ENCODE peak calls at places on chromosome 13, in ten cellular contexts. J is mucosa of descending colon, D is GM12865, B is body of pancreas, G is cardiac muscle cell, U is colonic mucosa, Q is upper lobe of right lung, T is tibial nerve, X is choroid plexus epithelial cell, C is fibroblast of lung. Y is an unnamed sample.

GRCh38 chr13:94776300-94776699 is 64.0 kb upstream of the SOX21 start:
- DNase-seq in J (no peak), D (no peak), B (no peak), G (no peak), U (no peak), Q (no peak), T (no peak), X (no peak), C (no peak), Y (no peak)

GRCh38 chr13:21078501-21078900 is 17.1 kb upstream of the LATS2 start:
- DNase-seq in J (no peak), D (no peak), B (no peak), G (no peak), U (no peak), Q (no peak), T (no peak), X (no peak), C (no peak), Y (no peak)

GRCh38 chr13:114268344-114269280 is 12.8 kb upstream of the UPF3A start:
- DNase-seq in J (no peak), D (peak), B (no peak), G (no peak), U (no peak), Q (no peak), T (no peak), X (no peak), C (peak), Y (no peak)

GRCh38 chr13:69108486-69108885 is 999.1 kb upstream of the ATXN8OS start:
- DNase-seq in J (no peak), D (no peak), B (no peak), G (no peak), U (no peak), Q (no peak), T (no peak), X (no peak), C (no peak), Y (no peak)

GRCh38 chr13:85347251-85347650 is 452.0 kb downstream of the SLITRK6 start:
- DNase-seq in J (no peak), D (no peak), B (no peak), G (no peak), U (no peak), Q (no peak), T (no peak), X (peak), C (peak), Y (no peak)

GRCh38 chr13:110116072-110116487 is 190.9 kb downstream of the COL4A1 start:
- DNase-seq in J (no peak), D (peak), B (peak), G (peak), U (peak), Q (peak), T (peak), X (peak), C (no peak), Y (peak)

GRCh38 chr13:33218426-33218825 is 67.1 kb downstream of the STARD13 start:
- DNase-seq in J (no peak), D (no peak), B (no peak), G (no peak), U (no peak), Q (no peak), T (no peak), X (no peak), C (no peak), Y (no peak)

GRCh38 chr13:50917572-50917971 is 8.0 kb downstream of the RNASEH2B start:
- DNase-seq in J (no peak), D (no peak), B (no peak), G (peak), U (no peak), Q (no peak), T (no peak), X (no peak), C (no peak), Y (no peak)

GRCh38 chr13:109331898-109332297 is 454.5 kb downstream of the IRS2 start:
- DNase-seq in J (no peak), D (no peak), B (no peak), G (no peak), U (no peak), Q (no peak), T (no peak), X (peak), C (peak), Y (peak)

GRCh38 chr13:85653681-85654080 is 145.5 kb downstream of the SLITRK6 start:
- DNase-seq in J (no peak), D (no peak), B (no peak), G (no peak), U (no peak), Q (no peak), T (no peak), X (no peak), C (no peak), Y (no peak)

GRCh38 chr13:44309771-44310767 is 63.6 kb upstream of the SERP2 start:
- DNase-seq in J (peak), D (no peak), B (no peak), G (peak), U (peak), Q (no peak), T (no peak), X (no peak), C (peak), Y (peak)

GRCh38 chr13:111204438-111205177 is 89.5 kb downstream of the ARHGEF7 start:
- DNase-seq in J (no peak), D (no peak), B (peak), G (no peak), U (no peak), Q (peak), T (peak), X (peak), C (peak), Y (peak)

GRCh38 chr13:41588899-41589298 is 131.5 kb downstream of the RGCC start:
- DNase-seq in J (no peak), D (no peak), B (no peak), G (no peak), U (no peak), Q (no peak), T (no peak), X (peak), C (peak), Y (peak)

GRCh38 chr13:65990684-65991083 is 1239.5 kb downstream of the PCDH9 start:
- DNase-seq in J (no peak), D (no peak), B (no peak), G (no peak), U (no peak), Q (no peak), T (no peak), X (no peak), C (no peak), Y (no peak)

GRCh38 chr13:51764184-51765141 is 39.5 kb downstream of the DHRS12 start:
- DNase-seq in J (peak), D (peak), B (peak), G (peak), U (peak), Q (no peak), T (peak), X (peak), C (peak), Y (peak)

GRCh38 chr13:65653548-65654078 is 1576.5 kb downstream of the PCDH9 start:
- DNase-seq in J (no peak), D (no peak), B (no peak), G (no peak), U (no peak), Q (no peak), T (no peak), X (no peak), C (no peak), Y (no peak)

GRCh38 chr13:20993661-20994440 is 67.5 kb downstream of the LATS2 start:
- DNase-seq in J (no peak), D (no peak), B (no peak), G (no peak), U (no peak), Q (no peak), T (no peak), X (peak), C (peak), Y (peak)

GRCh38 chr13:101892296-101892695 is 439.8 kb downstream of the ITGBL1 start:
- DNase-seq in J (no peak), D (no peak), B (no peak), G (no peak), U (no peak), Q (no peak), T (no peak), X (no peak), C (peak), Y (no peak)

GRCh38 chr13:93249259-93249917 is 22.8 kb downstream of the GPC6 start:
- DNase-seq in J (no peak), D (no peak), B (no peak), G (no peak), U (no peak), Q (no peak), T (no peak), X (peak), C (peak), Y (peak)

GRCh38 chr13:48954086-48954485 is 21.6 kb upstream of the FNDC3A start:
- DNase-seq in J (no peak), D (no peak), B (no peak), G (no peak), U (no peak), Q (no peak), T (no peak), X (peak), C (peak), Y (peak)

GRCh38 chr13:25200783-25201182 is 28.7 kb upstream of the AMER2 start:
- DNase-seq in J (no peak), D (no peak), B (no peak), G (no peak), U (no peak), Q (no peak), T (no peak), X (peak), C (peak), Y (no peak)

GRCh38 chr13:109385161-109385560 is 401.2 kb downstream of the IRS2 start:
- DNase-seq in J (no peak), D (no peak), B (no peak), G (no peak), U (no peak), Q (no peak), T (no peak), X (peak), C (peak), Y (no peak)

GRCh38 chr13:111179908-111180756 is 65.0 kb downstream of the ARHGEF7 start:
- DNase-seq in J (no peak), D (no peak), B (no peak), G (no peak), U (no peak), Q (no peak), T (no peak), X (no peak), C (peak), Y (no peak)

GRCh38 chr13:34412817-34413365 is 529.2 kb upstream of the NBEA start:
- DNase-seq in J (no peak), D (no peak), B (no peak), G (no peak), U (no peak), Q (no peak), T (no peak), X (no peak), C (peak), Y (peak)

GRCh38 chr13:89212186-89212585 is 1541.0 kb downstream of the SLITRK5 start:
- DNase-seq in J (no peak), D (no peak), B (no peak), G (no peak), U (no peak), Q (no peak), T (no peak), X (no peak), C (no peak), Y (no peak)

GRCh38 chr13:68984688-68985319 is 1122.8 kb upstream of the ATXN8OS start:
- DNase-seq in J (peak), D (no peak), B (no peak), G (no peak), U (no peak), Q (no peak), T (no peak), X (no peak), C (no peak), Y (no peak)

GRCh38 chr13:110398564-110399507 is 91.8 kb downstream of the COL4A2 start:
- DNase-seq in J (no peak), D (no peak), B (no peak), G (peak), U (no peak), Q (no peak), T (no peak), X (peak), C (peak), Y (peak)

GRCh38 chr13:91313103-91313502 is 34.4 kb upstream of the MIR17HG start:
- DNase-seq in J (no peak), D (peak), B (no peak), G (peak), U (no peak), Q (no peak), T (peak), X (peak), C (peak), Y (peak)

GRCh38 chr13:112967666-112968379 is 1.2 kb upstream of the MCF2L start:
- DNase-seq in J (peak), D (no peak), B (no peak), G (no peak), U (no peak), Q (peak), T (no peak), X (no peak), C (no peak), Y (no peak)

GRCh38 chr13:37164635-37165034 is 59.2 kb upstream of the CSNK1A1L start:
- DNase-seq in J (no peak), D (no peak), B (no peak), G (no peak), U (no peak), Q (no peak), T (no peak), X (no peak), C (no peak), Y (no peak)

GRCh38 chr13:74575729-74576125 is 441.5 kb upstream of the KLF12 start:
- DNase-seq in J (peak), D (peak), B (peak), G (peak), U (peak), Q (peak), T (peak), X (peak), C (peak), Y (peak)

GRCh38 chr13:33262069-33262487 is 23.5 kb downstream of the STARD13 start:
- DNase-seq in J (peak), D (peak), B (no peak), G (no peak), U (peak), Q (no peak), T (no peak), X (no peak), C (peak), Y (peak)

GRCh38 chr13:93398167-93398566 is 171.6 kb downstream of the GPC6 start:
- DNase-seq in J (no peak), D (no peak), B (no peak), G (no peak), U (no peak), Q (no peak), T (no peak), X (peak), C (peak), Y (peak)

GRCh38 chr13:109381546-109382180 is 404.7 kb downstream of the IRS2 start:
- DNase-seq in J (no peak), D (no peak), B (no peak), G (no peak), U (no peak), Q (no peak), T (no peak), X (peak), C (peak), Y (peak)

GRCh38 chr13:67130444-67130843 is 99.7 kb downstream of the PCDH9 start:
- DNase-seq in J (no peak), D (no peak), B (no peak), G (no peak), U (no peak), Q (no peak), T (no peak), X (no peak), C (no peak), Y (no peak)

GRCh38 chr13:71290963-71291937 is 575.8 kb downstream of the DACH1 start:
- DNase-seq in J (no peak), D (peak), B (peak), G (no peak), U (no peak), Q (no peak), T (peak), X (peak), C (peak), Y (peak)
- H3K4me3 ChIP-seq in J (no peak), D (no peak), B (peak), G (no peak), U (peak), Q (peak), T (no peak), X (no peak), C (peak), Y (no peak)

DNA sequence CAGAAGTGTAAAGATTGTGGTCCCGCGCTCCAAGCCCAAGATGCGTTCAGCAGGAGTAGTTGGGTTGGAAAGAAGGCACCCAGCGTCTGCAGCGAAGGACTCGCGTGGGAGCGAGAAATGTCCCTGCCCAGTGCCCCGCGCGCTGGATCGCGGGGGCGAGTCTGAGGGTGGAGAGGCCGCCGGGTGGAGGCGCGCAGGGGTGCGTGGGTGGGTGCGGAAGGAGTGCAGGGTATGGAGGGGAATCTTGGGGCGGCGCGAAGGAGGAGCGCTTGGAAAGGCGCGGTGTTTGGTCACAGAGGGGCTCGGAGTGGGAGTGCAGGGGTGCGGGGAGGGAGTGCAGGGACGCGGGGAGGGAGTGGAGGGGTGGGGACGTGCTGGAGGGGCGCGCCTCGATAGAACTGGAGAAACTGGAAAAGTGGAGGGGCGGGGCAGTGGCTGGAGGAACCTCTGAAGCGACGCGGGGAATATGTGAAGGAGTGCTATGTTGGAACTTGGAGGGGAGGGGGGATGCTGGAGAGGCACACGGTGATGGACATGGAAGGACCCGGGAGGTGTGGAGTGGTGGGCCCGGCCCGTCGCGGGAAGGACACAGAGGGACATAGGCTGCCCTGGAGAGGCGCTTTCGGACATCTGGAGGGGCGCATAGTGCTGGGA is 21.1 kb upstream of the SGCG start:
- DNase-seq in J (no peak), D (no peak), B (no peak), G (no peak), U (no peak), Q (peak), T (no peak), X (no peak), C (no peak), Y (no peak)
- TF ChIP-seq CTCF in J (no peak), D (no peak), B (no peak), G (no peak), U (no peak), Q (no peak), T (no peak), X (no peak), C (no peak), Y (no peak)

GRCh38 chr13:47816835-47817234 is 184.2 kb downstream of the SUCLA2 start:
- DNase-seq in J (no peak), D (no peak), B (no peak), G (no peak), U (no peak), Q (no peak), T (no peak), X (no peak), C (no peak), Y (no peak)

GRCh38 chr13:47826481-47826880 is 174.6 kb downstream of the SUCLA2 start:
- DNase-seq in J (no peak), D (no peak), B (no peak), G (no peak), U (no peak), Q (no peak), T (no peak), X (peak), C (peak), Y (peak)

DNA sequence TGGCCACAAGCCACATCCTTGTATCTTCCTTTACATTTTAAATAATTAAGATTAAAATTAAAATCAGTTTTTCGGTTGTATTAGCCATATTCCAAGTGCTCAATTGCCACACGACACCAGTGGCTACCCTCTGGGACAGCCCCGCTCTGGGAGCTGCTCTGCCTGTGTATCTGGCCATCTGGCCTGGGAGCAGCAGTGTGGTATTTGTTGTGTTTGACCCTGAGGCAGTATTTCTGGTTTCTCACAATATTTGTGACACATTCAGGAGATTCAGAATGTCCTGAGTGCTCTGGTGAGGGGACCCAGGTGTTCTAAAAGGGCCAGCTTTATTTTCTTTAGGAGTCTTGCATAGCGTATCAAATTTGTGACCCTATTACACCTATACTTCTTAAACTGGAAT is 179.0 kb downstream of the SUCLA2 start:
- DNase-seq in J (no peak), D (no peak), B (no peak), G (no peak), U (no peak), Q (no peak), T (no peak), X (no peak), C (no peak), Y (no peak)
- H3K4me3 ChIP-seq in J (no peak), D (no peak), B (no peak), G (no peak), U (no peak), Q (no peak), T (no peak), X (no peak), C (no peak), Y (no peak)

DNA sequence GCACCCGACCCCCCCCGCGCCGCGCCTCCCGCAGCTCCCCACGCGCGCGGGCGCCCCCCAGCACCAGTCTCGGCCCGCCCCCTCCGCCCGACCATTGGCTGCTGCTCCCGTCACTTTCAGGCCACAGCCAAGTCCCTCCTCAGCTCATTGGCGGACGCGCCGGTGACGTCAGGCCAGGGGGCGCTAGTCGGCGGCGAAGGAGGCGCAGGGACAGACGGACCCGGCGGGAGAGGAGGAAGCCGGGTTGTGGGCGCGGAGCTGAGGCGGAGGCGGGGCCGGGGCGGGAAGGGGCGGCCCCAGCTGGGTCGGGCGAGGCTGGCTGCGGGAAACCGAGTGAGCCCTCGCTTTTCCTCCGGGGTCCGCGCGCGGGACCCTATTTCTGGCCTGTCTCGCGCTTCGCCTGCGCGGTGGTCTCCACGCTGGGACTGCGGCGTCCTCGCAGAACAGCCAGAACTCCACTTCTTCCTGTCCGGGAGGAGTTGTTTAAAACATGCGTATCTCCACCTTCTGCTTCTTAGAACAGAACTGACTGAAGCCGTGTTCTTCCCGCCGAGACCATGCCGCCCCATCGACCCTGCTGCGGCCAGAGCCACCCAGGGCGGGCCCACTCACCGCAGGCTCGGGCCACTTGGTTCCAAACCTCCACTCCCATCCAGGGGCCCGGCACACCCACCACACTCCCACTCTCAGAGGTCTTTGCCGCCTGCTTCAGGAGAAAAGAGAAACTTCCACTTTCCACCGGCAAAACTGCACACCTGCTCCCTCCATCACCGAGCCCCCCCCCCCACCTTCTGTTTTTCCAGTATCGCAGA is 459 bp upstream of the TMTC4 start:
- DNase-seq in J (peak), D (peak), B (peak), G (peak), U (peak), Q (peak), T (peak), X (peak), C (peak), Y (peak)
- TF ChIP-seq CTCF in J (no peak), D (peak), B (peak), G (peak), U (no peak), Q (peak), T (peak), X (peak), C (peak), Y (peak)

GRCh38 chr13:103883698-103884097 is 817.5 kb upstream of the SLC10A2 start:
- DNase-seq in J (no peak), D (no peak), B (no peak), G (peak), U (no peak), Q (no peak), T (no peak), X (peak), C (peak), Y (peak)

GRCh38 chr13:103884139-103884723 is 818.0 kb upstream of the SLC10A2 start:
- DNase-seq in J (no peak), D (no peak), B (no peak), G (no peak), U (no peak), Q (no peak), T (no peak), X (no peak), C (no peak), Y (no peak)

GRCh38 chr13:103878891-103879605 is 812.8 kb upstream of the SLC10A2 start:
- DNase-seq in J (no peak), D (no peak), B (no peak), G (no peak), U (no peak), Q (no peak), T (no peak), X (peak), C (peak), Y (peak)

GRCh38 chr13:103883152-103883551 is 816.9 kb upstream of the SLC10A2 start:
- DNase-seq in J (peak), D (no peak), B (peak), G (peak), U (peak), Q (peak), T (peak), X (peak), C (peak), Y (peak)
- H3K4me3 ChIP-seq in J (no peak), D (no peak), B (no peak), G (no peak), U (no peak), Q (no peak), T (no peak), X (peak), C (no peak), Y (no peak)